ENCODE peak calls at places on chromosomes 13 and 19, in eight cellular contexts. S, C, U, O, Z, M, E and L are unnamed samples.

GRCh38 chr13:49996166-49996915 is 501 bp upstream of the TRIM13 start:
- DNase-seq in S (peak), C (no peak), U (peak), O (peak), Z (peak), M (peak), E (peak), L (peak)

GRCh38 chr13:76004411-76004810 is 368.3 kb downstream of the LMO7 start:
- DNase-seq in S (peak), C (no peak), U (no peak), O (peak), Z (peak), M (no peak), E (no peak), L (no peak)

GRCh38 chr19:35459414-35460082 is 11.5 kb downstream of the FFAR2 start:
- DNase-seq in S (no peak), C (no peak), U (no peak), O (peak), Z (no peak), M (no peak), E (peak), L (peak)

GRCh38 chr13:97140611-97141010 is 81.5 kb upstream of the MBNL2 start:
- DNase-seq in S (peak), C (no peak), U (no peak), O (no peak), Z (no peak), M (no peak), E (no peak), L (no peak)

GRCh38 chr13:33183431-33184130 is 102.0 kb downstream of the STARD13 start:
- DNase-seq in S (peak), C (no peak), U (no peak), O (no peak), Z (no peak), M (no peak), E (no peak), L (no peak)

GRCh38 chr13:24053505-24054251 is 106.8 kb upstream of the SPATA13 start:
- DNase-seq in S (peak), C (peak), U (peak), O (peak), Z (peak), M (peak), E (peak), L (no peak)

GRCh38 chr19:2329162-2329505 is 650 bp downstream of the SPPL2B start:
- DNase-seq in S (no peak), C (no peak), U (no peak), O (no peak), Z (no peak), M (no peak), E (no peak), L (no peak)

GRCh38 chr13:74306496-74306895 is 172.3 kb upstream of the KLF12 start:
- DNase-seq in S (peak), C (no peak), U (no peak), O (peak), Z (no peak), M (no peak), E (peak), L (no peak)

GRCh38 chr19:54434112-54434861 is 14.7 kb upstream of the LENG8 start:
- DNase-seq in S (no peak), C (no peak), U (no peak), O (no peak), Z (no peak), M (no peak), E (no peak), L (peak)

GRCh38 chr19:55544776-55545439 is 435 bp downstream of the SBK3 start:
- DNase-seq in S (no peak), C (no peak), U (no peak), O (no peak), Z (no peak), M (no peak), E (no peak), L (no peak)

GRCh38 chr19:55545913-55546495 is 661 bp upstream of the SBK3 start:
- DNase-seq in S (no peak), C (no peak), U (no peak), O (peak), Z (no peak), M (no peak), E (no peak), L (no peak)

GRCh38 chr19:55549500-55550320 is 4.4 kb upstream of the SBK3 start:
- DNase-seq in S (peak), C (no peak), U (peak), O (peak), Z (peak), M (peak), E (peak), L (no peak)

GRCh38 chr19:55545443-55545842 is at the start of gene SBK3:
- DNase-seq in S (no peak), C (no peak), U (no peak), O (no peak), Z (no peak), M (no peak), E (no peak), L (no peak)

GRCh38 chr19:55546822-55547614 is 1.7 kb upstream of the SBK3 start:
- DNase-seq in S (peak), C (no peak), U (no peak), O (peak), Z (peak), M (peak), E (peak), L (no peak)
- H3K9ac ChIP-seq in S (no peak), C (no peak), U (no peak), O (no peak), Z (no peak), M (no peak), E (peak), L (no peak)

DNA sequence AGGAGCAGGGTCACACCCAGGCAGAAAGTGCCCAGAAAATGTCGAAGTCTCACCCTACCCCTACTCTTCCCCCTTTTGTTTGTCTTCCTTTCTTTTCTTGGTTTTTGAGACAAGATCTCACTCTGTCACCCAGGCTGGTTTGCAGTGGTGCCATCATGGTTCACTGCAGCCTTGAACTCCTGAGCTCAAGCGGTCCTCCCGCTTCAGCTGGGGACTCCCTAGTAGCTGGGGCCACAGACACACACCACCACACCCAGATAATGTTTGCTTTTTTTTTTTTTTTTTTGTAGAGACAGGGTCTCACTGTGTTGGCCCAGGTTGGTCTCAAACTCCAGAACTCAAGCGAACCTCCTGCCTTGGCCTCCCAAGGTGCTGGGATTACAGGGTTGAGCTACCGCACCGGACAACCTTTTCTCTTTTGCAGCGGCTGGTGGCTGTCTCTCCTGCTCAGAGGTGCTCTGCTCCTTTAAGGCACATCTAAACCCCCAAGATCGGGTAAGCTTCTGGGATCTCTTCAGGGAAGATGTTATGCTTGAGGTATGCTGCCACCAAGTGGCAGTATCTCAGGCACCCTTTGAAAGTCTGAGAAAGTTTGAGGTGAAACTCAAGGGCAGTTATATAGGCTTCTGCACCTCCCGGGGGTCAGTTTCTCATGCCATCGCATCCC is 22.4 kb upstream of the EBI3 start:
- DNase-seq in S (peak), C (no peak), U (no peak), O (peak), Z (no peak), M (no peak), E (no peak), L (no peak)
- TF ChIP-seq CTCF in S (peak), C (no peak), U (peak), O (peak), Z (no peak), M (peak), E (peak), L (no peak)

DNA sequence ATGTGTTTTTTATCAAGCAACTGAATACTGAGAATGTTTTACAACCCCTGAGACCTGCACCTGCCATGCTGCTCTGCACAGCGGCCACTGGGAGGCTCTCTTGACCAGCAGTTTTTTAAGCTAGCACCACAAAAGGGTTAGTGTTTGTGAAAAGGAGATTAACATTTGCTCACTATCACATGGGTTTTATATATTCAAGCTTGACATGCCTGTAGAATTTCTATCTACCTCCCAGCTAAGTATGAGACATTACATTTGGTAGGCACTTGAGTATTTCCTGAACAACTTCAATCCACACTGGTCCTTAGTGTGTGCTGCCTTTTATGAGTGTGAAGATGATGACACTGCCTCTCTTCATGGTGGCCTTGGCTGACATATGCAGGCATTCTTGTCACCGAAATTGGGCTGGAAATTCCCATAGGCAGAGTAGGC is 1238.9 kb downstream of the UQCRFS1 start:
- DNase-seq in S (no peak), C (no peak), U (peak), O (no peak), Z (no peak), M (peak), E (no peak), L (no peak)
- H3K27ac ChIP-seq in S (no peak), C (no peak), U (no peak), O (no peak), Z (no peak), M (no peak), E (no peak), L (no peak)

GRCh38 chr19:38201731-38202130 is 22.3 kb downstream of the DPF1 start:
- DNase-seq in S (no peak), C (no peak), U (peak), O (no peak), Z (no peak), M (no peak), E (no peak), L (peak)
- H3K9ac ChIP-seq in S (no peak), C (no peak), U (no peak), O (no peak), Z (no peak), M (no peak), E (no peak), L (no peak)